ENCODE peak calls at places on chromosomes 2 and 18, in four cellular contexts. Q, T, Z and R are unnamed samples.

GRCh38 chr2:174328309-174329156 is 6.2 kb upstream of the SP9 start:
- DNase-seq in T (no peak), Q (no peak), Z (no peak), R (no peak)

GRCh38 chr2:176473851-176474250 is 204.6 kb downstream of the MTX2 start:
- DNase-seq in T (no peak), Z (no peak), Q (no peak), R (no peak)

GRCh38 chr2:143397886-143398614 is 268.8 kb downstream of the ARHGAP15 start:
- DNase-seq in Z (no peak), T (no peak), Q (no peak), R (no peak)

GRCh38 chr2:200862532-200863000 is 1.9 kb downstream of the CLK1 start:
- DNase-seq in Z (peak), Q (no peak), T (no peak), R (no peak)

GRCh38 chr2:61889212-61889956 is 928 bp upstream of the CCT4 start:
- DNase-seq in Z (no peak), T (no peak), Q (no peak), R (no peak)

GRCh38 chr2:233039217-233040173 is 7.0 kb downstream of the NEU2 start:
- DNase-seq in T (no peak), Z (no peak), Q (no peak), R (no peak)

GRCh38 chr2:130967020-130967495 is 126.2 kb downstream of the FAM168B start:
- DNase-seq in Z (no peak), T (no peak), Q (no peak), R (no peak)

GRCh38 chr2:150981826-150982225 is 279.8 kb downstream of the RBM43 start:
- DNase-seq in Q (no peak), T (no peak), Z (no peak), R (no peak)

GRCh38 chr18:56388571-56388970 is 249.8 kb downstream of the TXNL1 start:
- DNase-seq in T (no peak), Q (no peak), Z (no peak), R (no peak)

GRCh38 chr2:240455227-240455718 is 19.8 kb downstream of the GPC1 start:
- DNase-seq in Q (no peak), T (no peak), Z (no peak), R (no peak)

GRCh38 chr2:30665761-30666306 is 141.4 kb downstream of the CAPN13 start:
- DNase-seq in Q (no peak), Z (no peak), T (no peak), R (no peak)

GRCh38 chr2:219124379-219125110 is 36.1 kb downstream of the NHEJ1 start:
- DNase-seq in Z (no peak), T (peak), Q (no peak), R (no peak)

GRCh38 chr2:205895981-205896655 is 189.9 kb downstream of the INO80D start:
- DNase-seq in Q (no peak), Z (no peak), T (no peak), R (no peak)

GRCh38 chr2:133680399-133681044 is 112.3 kb upstream of the NCKAP5 start:
- DNase-seq in T (no peak), Z (no peak), Q (no peak), R (no peak)

GRCh38 chr2:98771264-98771663 is 40.3 kb upstream of the MGAT4A start:
- DNase-seq in T (no peak), Z (no peak), Q (no peak), R (no peak)

GRCh38 chr2:5976626-5977025 is 284.4 kb downstream of the SOX11 start:
- DNase-seq in Z (no peak), T (no peak), Q (no peak), R (no peak)

GRCh38 chr2:216287251-216287650 is 85.0 kb downstream of the MARCHF4 start:
- DNase-seq in Z (peak), Q (no peak), T (no peak), R (no peak)

GRCh38 chr2:202196727-202197126 is 41.7 kb downstream of the SUMO1 start:
- DNase-seq in T (no peak), Q (no peak), Z (no peak), R (no peak)

GRCh38 chr18:58578835-58579560 is 49.9 kb downstream of the ALPK2 start:
- DNase-seq in Q (no peak), Z (peak), T (no peak), R (no peak)

GRCh38 chr18:76491436-76491800 is 3.6 kb downstream of the ZNF516 start:
- DNase-seq in Q (no peak), T (peak), Z (peak), R (no peak)

GRCh38 chr2:143708682-143709081 is 579.5 kb downstream of the ARHGAP15 start:
- DNase-seq in T (no peak), Q (no peak), Z (no peak), R (no peak)

GRCh38 chr2:174574657-174575056 is 22.9 kb downstream of the WIPF1 start:
- DNase-seq in Z (no peak), T (no peak), Q (no peak), R (no peak)

DNA sequence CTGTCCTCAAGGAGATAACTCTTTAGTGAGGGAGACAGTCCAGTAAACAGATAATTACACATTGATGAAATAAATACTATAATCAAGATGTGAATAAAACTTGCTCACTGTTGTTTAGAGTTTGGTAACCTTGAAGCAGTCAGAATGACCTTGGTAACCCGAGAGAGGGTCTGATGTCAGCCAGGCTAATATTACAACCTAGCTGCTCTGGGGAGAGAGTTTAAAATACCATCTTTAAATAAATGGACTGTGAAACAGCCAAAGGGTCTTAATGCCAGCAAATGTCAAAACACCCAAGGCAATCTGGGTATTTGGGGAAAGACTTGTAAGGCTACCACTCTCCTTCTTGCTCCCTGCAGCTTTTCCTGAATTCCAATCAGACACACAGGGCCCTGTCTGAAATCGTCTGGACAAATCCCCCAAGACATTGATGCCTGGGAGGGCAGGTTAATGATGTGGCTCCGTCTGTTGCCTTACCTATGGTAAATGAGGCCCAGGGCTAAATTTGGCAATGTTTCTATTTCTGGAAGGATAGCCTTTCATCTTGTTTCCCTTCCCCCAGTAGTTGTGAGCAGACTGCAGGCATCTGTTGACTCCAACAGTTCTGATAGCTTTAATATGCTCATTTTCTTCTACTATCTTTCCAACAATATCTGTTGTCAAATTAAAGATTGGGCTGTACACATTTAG is 42.9 kb upstream of the ITGB6 start:
- DNase-seq in Q (no peak), Z (no peak), T (no peak), R (no peak)
- TF ChIP-seq SIN3A in Q (no peak), Z (no peak), T (no peak), R (no peak)

GRCh38 chr2:24456610-24457556 is 34.2 kb upstream of the NCOA1 start:
- DNase-seq in Q (peak), Z (no peak), T (peak), R (no peak)
- TF ChIP-seq TCF7L2 in Q (no peak), Z (no peak), T (no peak), R (no peak)

GRCh38 chr2:127045792-127046501 is 61.0 kb downstream of the BIN1 start:
- DNase-seq in T (no peak), Z (no peak), Q (no peak), R (no peak)
- TF ChIP-seq POLR2AphosphoS5 in T (no peak), Z (no peak), Q (no peak), R (no peak)

DNA sequence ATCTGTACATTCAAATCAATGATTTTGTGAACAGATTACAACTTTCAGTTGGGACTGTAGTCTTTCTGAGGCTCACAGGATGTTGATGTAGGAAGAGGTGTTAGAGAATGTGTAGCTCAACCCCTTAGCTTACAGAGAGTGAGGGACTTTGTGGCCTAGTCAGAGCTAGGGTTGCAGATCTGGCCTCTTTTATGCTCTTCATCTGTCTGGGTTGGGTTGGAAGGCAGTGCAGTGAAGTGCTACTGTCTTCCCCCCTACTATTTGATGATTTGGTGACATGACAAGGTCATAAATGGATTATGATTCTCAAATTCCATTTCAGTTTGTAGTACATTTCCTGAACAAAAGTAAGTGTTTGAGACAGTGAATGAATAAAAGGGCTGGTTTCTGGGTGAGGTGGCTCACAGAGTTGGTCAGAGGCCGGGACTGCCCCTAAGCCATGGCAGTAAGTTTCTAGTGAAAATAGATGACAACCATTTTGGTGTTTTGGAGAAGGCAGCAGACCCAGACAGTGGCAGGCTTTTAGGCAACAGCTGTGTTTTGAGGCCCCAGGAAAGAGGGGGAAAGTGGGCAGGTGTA is 21.6 kb downstream of the MAP4K4 start:
- DNase-seq in T (no peak), Z (no peak), Q (no peak), R (no peak)
- TF ChIP-seq SIN3A in T (no peak), Z (no peak), Q (no peak), R (no peak)

GRCh38 chr18:55381277-55381676 is 206.7 kb downstream of the TCF4 start:
- DNase-seq in Q (no peak), Z (no peak), T (no peak), R (no peak)

GRCh38 chr18:55384551-55385275 is 203.3 kb downstream of the TCF4 start:
- DNase-seq in Z (peak), T (peak), Q (no peak), R (no peak)

GRCh38 chr18:55384115-55384514 is 203.9 kb downstream of the TCF4 start:
- DNase-seq in T (no peak), Q (no peak), Z (no peak), R (no peak)

GRCh38 chr18:55380574-55380973 is 207.4 kb downstream of the TCF4 start:
- DNase-seq in Z (no peak), T (no peak), Q (no peak), R (no peak)

DNA sequence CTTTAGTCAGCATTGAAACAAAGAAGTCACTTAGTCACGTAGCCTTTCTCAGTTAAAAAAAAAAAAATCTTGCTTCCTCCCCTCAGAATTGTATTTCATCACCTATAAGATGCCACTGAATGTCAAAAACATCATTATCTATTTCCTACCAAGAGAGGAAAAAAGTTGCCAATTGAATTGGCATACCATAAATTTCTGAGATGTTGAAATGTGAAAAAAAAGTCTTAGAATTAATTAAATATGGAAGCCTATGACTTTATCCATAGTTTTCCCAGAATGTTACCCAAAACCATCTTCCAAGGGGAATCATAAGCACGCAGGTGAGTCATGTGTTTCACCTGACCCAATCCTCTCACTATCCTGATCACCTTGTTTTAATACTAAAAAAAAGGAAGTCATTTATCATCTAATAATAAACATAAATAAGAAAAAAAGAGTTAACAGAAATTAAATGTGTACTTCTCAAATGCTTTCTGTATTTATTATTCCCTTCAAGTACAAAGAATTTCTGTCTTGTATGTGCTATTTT is 205.7 kb downstream of the TCF4 start:
- DNase-seq in Z (no peak), T (no peak), Q (no peak), R (no peak)
- TF ChIP-seq TCF7L2 in Z (no peak), T (no peak), Q (no peak), R (no peak)